ENCODE peak calls at places on chromosomes 13 and 19, in nine cellular contexts. T is astrocyte of the cerebellum, X is GM23338, U is left ventricle myocardium inferior, H is breast epithelium, L is BE2C, R is ovary, E is mucosa of descending colon, Q is testis. K is an unnamed sample.

GRCh38 chr13:104949840-104950805 is 1585.3 kb downstream of the EFNB2 start:
- DNase-seq in T (peak), X (no peak), U (no peak), H (no peak), L (no peak), R (no peak), E (no peak), Q (no peak), K (no peak)

GRCh38 chr13:42970824-42971669 is 21.0 kb downstream of the EPSTI1 start:
- DNase-seq in T (peak), X (peak), U (no peak), H (no peak), L (peak), R (no peak), E (peak), Q (peak), K (no peak)

GRCh38 chr19:42126565-42126964 is 5.7 kb downstream of the POU2F2 start:
- DNase-seq in T (no peak), X (no peak), U (no peak), H (no peak), L (no peak), R (no peak), E (no peak), Q (no peak), K (no peak)

GRCh38 chr19:21256722-21257121 is 72.5 kb downstream of the ZNF708 start:
- DNase-seq in T (no peak), X (peak), U (no peak), H (no peak), L (no peak), R (peak), E (no peak), Q (peak), K (no peak)

GRCh38 chr13:112069063-112069726 is 2.2 kb downstream of the SOX1 start:
- DNase-seq in T (no peak), X (no peak), U (no peak), H (no peak), L (no peak), R (no peak), E (no peak), Q (no peak), K (no peak)

GRCh38 chr13:108985166-108985565 is 355.8 kb downstream of the MYO16 start:
- DNase-seq in T (no peak), X (no peak), U (no peak), H (no peak), L (no peak), R (no peak), E (no peak), Q (no peak), K (peak)

GRCh38 chr19:18417250-18418033 is 1.8 kb upstream of the SSBP4 start:
- DNase-seq in T (no peak), X (peak), U (peak), H (no peak), L (peak), R (peak), E (peak), Q (peak), K (no peak)

GRCh38 chr13:42173789-42174343 is 98.1 kb upstream of the AKAP11 start:
- DNase-seq in T (no peak), X (peak), U (no peak), H (no peak), L (no peak), R (no peak), E (no peak), Q (no peak), K (no peak)

GRCh38 chr13:40874138-40874776 is 84.8 kb downstream of the SLC25A15 start:
- DNase-seq in T (no peak), X (no peak), U (no peak), H (no peak), L (no peak), R (no peak), E (no peak), Q (peak), K (no peak)

GRCh38 chr13:83184819-83185218 is 697.5 kb downstream of the SLITRK1 start:
- DNase-seq in T (no peak), X (no peak), U (no peak), H (no peak), L (no peak), R (no peak), E (no peak), Q (no peak), K (peak)

GRCh38 chr19:19230505-19230904 is 18.7 kb downstream of the NCAN start:
- DNase-seq in T (no peak), X (no peak), U (no peak), H (no peak), L (no peak), R (no peak), E (no peak), Q (no peak), K (no peak)

GRCh38 chr13:38180670-38181069 is 169.0 kb upstream of the UFM1 start:
- DNase-seq in T (no peak), X (no peak), U (no peak), H (no peak), L (no peak), R (no peak), E (no peak), Q (no peak), K (no peak)

GRCh38 chr13:22009937-22010336 is 339.1 kb downstream of the FGF9 start:
- DNase-seq in T (no peak), X (no peak), U (no peak), H (no peak), L (no peak), R (no peak), E (no peak), Q (no peak), K (no peak)

GRCh38 chr13:86882107-86882506 is 789.1 kb upstream of the SLITRK5 start:
- DNase-seq in T (no peak), X (peak), U (no peak), H (no peak), L (no peak), R (no peak), E (no peak), Q (no peak), K (no peak)

GRCh38 chr19:27997069-27997468 is 1215.9 kb downstream of the UQCRFS1 start:
- DNase-seq in T (no peak), X (no peak), U (no peak), H (no peak), L (no peak), R (no peak), E (no peak), Q (no peak), K (no peak)

DNA sequence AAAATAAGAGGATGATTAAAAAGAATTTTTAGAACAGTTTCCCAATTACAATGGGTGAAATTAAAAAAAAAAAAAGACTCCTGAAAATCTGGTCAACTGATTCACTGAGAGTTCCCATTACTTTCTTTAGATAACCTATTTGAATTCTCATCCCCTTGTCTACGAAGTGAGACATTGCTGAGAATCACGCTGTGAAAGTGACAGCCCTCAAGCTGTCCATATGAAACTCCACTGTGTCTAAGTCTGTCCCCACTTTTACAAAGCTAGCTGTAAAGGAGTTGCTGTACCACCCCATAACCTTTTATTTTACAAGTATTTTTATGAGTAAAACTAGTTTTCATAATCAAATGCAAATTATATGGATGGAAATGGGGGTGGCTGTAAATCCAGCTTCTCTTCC is 1219.3 kb downstream of the UQCRFS1 start:
- DNase-seq in T (no peak), X (no peak), U (no peak), H (no peak), L (no peak), R (no peak), E (no peak), Q (no peak), K (no peak)
- H3K4me3 ChIP-seq in T (no peak), X (no peak), U (no peak), H (no peak), L (no peak), R (no peak), E (no peak), Q (no peak), K (no peak)

GRCh38 chr13:59261928-59262488 is 901.7 kb downstream of the DIAPH3 start:
- DNase-seq in T (no peak), X (peak), U (no peak), H (no peak), L (peak), R (no peak), E (no peak), Q (peak), K (no peak)
- TF ChIP-seq CTCF in T (peak), X (peak), U (peak), H (no peak), L (peak), R (no peak), E (no peak), Q (peak), K (no peak)

DNA sequence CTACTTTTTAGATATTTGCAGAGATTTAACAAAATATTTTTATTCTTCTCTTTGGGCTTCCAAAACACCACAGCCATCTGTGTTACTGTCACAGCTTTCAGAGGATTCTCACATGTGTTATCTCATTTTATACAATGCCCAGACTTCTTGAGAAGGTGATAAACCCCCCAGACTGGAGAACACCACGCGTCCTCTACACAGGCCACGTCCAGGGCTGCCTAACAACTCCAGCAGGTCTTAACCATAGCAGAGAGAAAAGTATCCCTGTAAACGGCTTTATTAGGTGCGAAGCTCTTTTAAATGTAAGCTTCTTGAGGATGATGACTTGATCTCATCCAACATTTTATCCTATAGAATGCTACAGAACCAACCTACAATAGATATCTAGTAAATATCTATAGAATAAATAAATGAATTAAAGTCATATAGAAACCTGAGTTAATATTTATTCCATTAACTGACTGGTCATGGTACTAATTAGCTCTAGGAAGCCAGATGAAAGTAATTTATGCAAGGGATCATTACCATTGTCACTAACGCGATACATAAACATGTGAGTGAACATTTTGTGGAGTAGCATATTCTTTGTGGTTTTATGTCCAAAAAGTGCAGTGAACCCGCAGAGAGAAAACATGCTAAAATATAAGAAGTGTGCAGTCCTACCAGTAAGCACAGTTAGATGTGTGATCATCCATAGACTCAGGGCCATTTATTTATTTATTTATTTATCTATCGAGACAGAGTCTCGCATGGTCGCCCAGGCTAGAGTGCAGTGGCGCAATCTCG is 1.8 kb downstream of the GPR183 start:
- DNase-seq in T (no peak), X (no peak), U (no peak), H (no peak), L (no peak), R (no peak), E (no peak), Q (no peak), K (no peak)
- H3K4me3 ChIP-seq in T (no peak), X (no peak), U (peak), H (peak), L (no peak), R (no peak), E (no peak), Q (peak), K (no peak)

GRCh38 chr19:14434157-14434501 is 1.0 kb downstream of the PKN1 start:
- DNase-seq in T (no peak), X (no peak), U (no peak), H (no peak), L (no peak), R (no peak), E (no peak), Q (peak), K (no peak)
- TF ChIP-seq CTCF in T (no peak), X (no peak), U (no peak), H (no peak), L (no peak), R (no peak), E (no peak), Q (no peak), K (no peak)

GRCh38 chr13:59906413-59907027 is 257.2 kb downstream of the DIAPH3 start:
- DNase-seq in T (peak), X (peak), U (no peak), H (no peak), L (peak), R (no peak), E (peak), Q (no peak), K (peak)
- H3K4me3 ChIP-seq in T (no peak), X (no peak), U (no peak), H (no peak), L (no peak), R (no peak), E (no peak), Q (no peak), K (no peak)

DNA sequence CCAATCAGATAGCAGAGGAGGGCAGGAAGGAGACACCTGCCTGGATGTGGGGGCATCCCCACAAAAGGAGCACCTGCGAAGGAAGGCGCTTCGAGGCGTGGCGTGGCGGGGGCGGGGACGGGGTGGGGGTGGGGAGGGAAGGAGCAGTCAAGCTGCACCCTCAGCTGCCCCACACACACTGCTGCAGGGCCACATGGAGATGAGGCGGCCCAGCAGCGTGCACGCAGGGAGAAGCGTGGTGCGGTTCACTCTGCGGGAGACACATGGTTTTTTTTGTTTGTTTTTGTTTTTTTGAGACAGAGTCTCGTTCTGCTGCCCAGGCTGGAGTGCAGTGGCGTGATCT is 21.4 kb downstream of the ANKRD27 start:
- DNase-seq in T (no peak), X (no peak), U (no peak), H (no peak), L (no peak), R (no peak), E (no peak), Q (no peak), K (no peak)
- TF ChIP-seq CTCF in T (no peak), X (no peak), U (no peak), H (no peak), L (no peak), R (no peak), E (no peak), Q (no peak), K (no peak)

DNA sequence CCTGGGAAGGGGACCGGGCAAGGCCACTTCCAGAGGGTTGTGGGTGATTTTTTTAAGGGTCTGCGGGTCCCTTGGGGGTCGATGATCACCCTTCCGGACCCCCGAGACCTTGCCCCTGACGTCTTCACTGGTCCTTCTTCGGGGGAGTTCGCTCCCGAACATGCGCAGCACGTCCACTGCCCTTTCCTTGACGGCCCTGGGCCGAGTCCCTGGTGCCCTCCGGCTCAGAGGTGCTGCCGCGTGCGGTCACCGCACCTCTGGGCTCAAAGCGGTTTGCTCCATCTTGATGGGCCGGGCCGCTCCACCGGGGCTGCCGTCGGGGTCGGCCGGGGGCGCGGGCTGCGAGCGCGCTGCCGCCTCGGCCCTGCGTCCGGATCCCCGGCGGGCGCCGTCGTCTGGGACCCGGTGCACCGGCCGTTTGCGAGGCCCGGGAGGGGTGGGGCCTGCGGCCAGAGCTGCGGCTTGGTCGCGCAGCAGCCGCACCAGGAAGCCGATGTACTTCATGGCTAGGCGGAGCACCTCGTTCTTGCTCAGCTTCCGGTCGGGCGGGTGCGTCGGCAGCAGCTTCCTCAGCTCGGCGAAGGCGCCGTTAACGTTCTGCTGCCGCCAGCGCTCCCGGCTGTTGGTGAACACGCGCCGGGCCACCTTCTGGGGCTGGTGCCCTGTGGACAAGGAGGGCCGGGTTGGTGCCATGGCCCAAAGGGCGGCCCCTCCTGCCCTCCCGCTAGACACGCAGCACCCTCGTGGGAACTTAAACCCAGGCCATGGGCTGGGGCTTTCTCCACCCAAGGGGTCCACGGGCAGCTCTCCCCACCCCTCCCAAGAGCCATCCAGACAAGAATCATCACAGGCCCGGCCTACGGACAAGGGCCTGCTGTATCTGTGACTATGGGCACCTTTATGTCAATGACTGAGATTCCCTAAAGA is 3.3 kb downstream of the LYL1 start:
- DNase-seq in T (no peak), X (peak), U (peak), H (no peak), L (no peak), R (no peak), E (peak), Q (peak), K (no peak)
- H3K4me3 ChIP-seq in T (no peak), X (peak), U (peak), H (peak), L (no peak), R (peak), E (no peak), Q (peak), K (no peak)

GRCh38 chr13:53004605-53005004 is 24.0 kb upstream of the OLFM4 start:
- DNase-seq in T (no peak), X (no peak), U (no peak), H (no peak), L (no peak), R (no peak), E (peak), Q (no peak), K (no peak)
- TF ChIP-seq CTCF in T (no peak), X (peak), U (no peak), H (no peak), L (no peak), R (no peak), E (no peak), Q (no peak), K (no peak)

DNA sequence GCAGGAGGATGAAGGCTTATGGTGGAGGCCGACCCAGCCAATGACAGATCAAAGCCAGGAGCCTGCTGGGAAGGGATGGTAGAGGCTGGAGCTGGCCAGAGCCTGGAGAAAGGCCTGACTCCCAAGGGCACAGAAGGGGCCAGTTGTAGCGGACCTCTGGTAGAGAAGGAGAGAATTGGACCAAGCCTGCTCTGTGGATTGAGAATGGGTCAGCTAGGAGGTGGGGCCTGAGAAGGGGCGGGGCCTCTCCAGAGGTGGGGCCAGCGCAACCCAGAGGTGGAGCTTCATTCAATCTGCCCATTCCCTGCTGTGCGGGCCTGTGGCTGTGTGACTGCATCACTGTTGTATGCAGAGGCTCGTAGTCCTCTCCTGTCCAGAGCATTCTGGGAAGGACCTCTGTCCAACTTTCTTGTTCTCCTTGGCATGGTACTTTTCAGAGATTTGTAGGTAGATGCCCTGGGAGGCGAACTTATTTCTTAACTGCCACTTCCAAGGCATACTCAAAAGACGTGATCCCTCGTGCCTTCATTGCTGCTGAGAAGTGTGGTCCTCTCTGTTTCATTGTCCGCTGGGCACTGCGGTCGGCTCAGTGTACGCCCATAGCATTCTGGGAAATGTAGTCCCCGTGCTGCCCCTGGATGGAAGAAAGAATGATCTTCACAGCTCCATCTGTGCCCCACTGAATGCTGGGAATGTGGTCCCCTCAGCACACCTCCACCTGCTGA is 6.7 kb downstream of the GRIN2D start:
- DNase-seq in T (no peak), X (peak), U (peak), H (no peak), L (peak), R (no peak), E (peak), Q (peak), K (no peak)
- H3K4me3 ChIP-seq in T (no peak), X (peak), U (peak), H (no peak), L (peak), R (no peak), E (no peak), Q (no peak), K (peak)

DNA sequence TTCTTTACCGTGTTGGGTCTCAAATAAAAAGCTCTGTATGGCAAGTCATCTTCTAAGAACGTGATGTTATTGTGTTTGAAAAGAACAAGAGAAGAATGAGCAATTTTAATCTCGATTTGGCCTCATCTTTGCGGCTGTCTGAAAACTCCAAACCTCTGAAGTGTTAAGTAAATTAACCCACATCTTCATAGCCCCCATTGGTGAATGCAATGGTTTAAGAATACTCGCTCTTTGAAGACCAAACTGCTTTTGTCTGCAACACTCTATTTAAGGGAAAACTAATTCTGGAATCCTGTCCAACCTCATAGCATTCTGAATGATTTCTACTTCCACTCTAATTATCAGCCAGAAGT is 56.9 kb upstream of the SCEL start:
- DNase-seq in T (no peak), X (no peak), U (no peak), H (no peak), L (no peak), R (no peak), E (no peak), Q (no peak), K (no peak)
- TF ChIP-seq CTCF in T (no peak), X (no peak), U (no peak), H (no peak), L (no peak), R (no peak), E (peak), Q (no peak), K (no peak)

K was measured in AG09309.